ENCODE peak calls at places on chromosomes 13 and 19, in eight cellular contexts. One of them, this sample, is unnamed.

GRCh38 chr19:18289471-18290066 is 8.1 kb upstream of the JUND start:
- DNase-seq in uterus: no peak
- DNase-seq in endothelial cell: no peak
- DNase-seq in stimulated activated CD8-positive, alpha-beta memory T cell treated with anti-CD3 and anti-CD28 coated beads, Interleukin-4, amount 100 ng/mL, for 4 hours: no peak
- DNase-seq in psoas muscle: no peak
- DNase-seq in neural crest cell: no peak
- DNase-seq in activated CD8-positive, alpha-beta memory T cell treated with anti-CD3 and anti-CD28 coated beads for 48 hours: no peak
- DNase-seq in NCI-H2227 treated with DMSO at 0.1 percent for 48 hours: no peak
- DNase-seq in this sample: no peak

GRCh38 chr19:48896191-48896720 is 2.3 kb downstream of the TULP2 start:
- DNase-seq in uterus: peak; percentile 79
- DNase-seq in endothelial cell: no peak
- DNase-seq in stimulated activated CD8-positive, alpha-beta memory T cell treated with anti-CD3 and anti-CD28 coated beads, Interleukin-4, amount 100 ng/mL, for 4 hours: no peak
- DNase-seq in psoas muscle: peak; percentile 82
- DNase-seq in neural crest cell: peak; percentile 30
- DNase-seq in activated CD8-positive, alpha-beta memory T cell treated with anti-CD3 and anti-CD28 coated beads for 48 hours: no peak
- DNase-seq in NCI-H2227 treated with DMSO at 0.1 percent for 48 hours: no peak
- DNase-seq in this sample: no peak

GRCh38 chr19:48968179-48968661 is 3.1 kb downstream of the FTL start:
- DNase-seq in uterus: no peak
- DNase-seq in endothelial cell: no peak
- DNase-seq in stimulated activated CD8-positive, alpha-beta memory T cell treated with anti-CD3 and anti-CD28 coated beads, Interleukin-4, amount 100 ng/mL, for 4 hours: no peak
- DNase-seq in psoas muscle: no peak
- DNase-seq in neural crest cell: no peak
- DNase-seq in activated CD8-positive, alpha-beta memory T cell treated with anti-CD3 and anti-CD28 coated beads for 48 hours: no peak
- DNase-seq in NCI-H2227 treated with DMSO at 0.1 percent for 48 hours: no peak
- DNase-seq in this sample: no peak

GRCh38 chr13:29861694-29862110 is 11.3 kb upstream of the UBL3 start:
- DNase-seq in uterus: no peak
- DNase-seq in endothelial cell: no peak
- DNase-seq in stimulated activated CD8-positive, alpha-beta memory T cell treated with anti-CD3 and anti-CD28 coated beads, Interleukin-4, amount 100 ng/mL, for 4 hours: no peak
- DNase-seq in psoas muscle: no peak
- DNase-seq in neural crest cell: no peak
- DNase-seq in activated CD8-positive, alpha-beta memory T cell treated with anti-CD3 and anti-CD28 coated beads for 48 hours: no peak
- DNase-seq in NCI-H2227 treated with DMSO at 0.1 percent for 48 hours: no peak
- DNase-seq in this sample: peak; percentile 47

GRCh38 chr13:95607363-95607762 is 37.1 kb downstream of the DZIP1 start:
- DNase-seq in uterus: no peak
- DNase-seq in endothelial cell: no peak
- DNase-seq in stimulated activated CD8-positive, alpha-beta memory T cell treated with anti-CD3 and anti-CD28 coated beads, Interleukin-4, amount 100 ng/mL, for 4 hours: no peak
- DNase-seq in psoas muscle: no peak
- DNase-seq in neural crest cell: no peak
- DNase-seq in activated CD8-positive, alpha-beta memory T cell treated with anti-CD3 and anti-CD28 coated beads for 48 hours: no peak
- DNase-seq in NCI-H2227 treated with DMSO at 0.1 percent for 48 hours: no peak
- DNase-seq in this sample: no peak

GRCh38 chr19:43636121-43636683 is 3.4 kb downstream of the CADM4 start:
- DNase-seq in uterus: no peak
- DNase-seq in endothelial cell: no peak
- DNase-seq in stimulated activated CD8-positive, alpha-beta memory T cell treated with anti-CD3 and anti-CD28 coated beads, Interleukin-4, amount 100 ng/mL, for 4 hours: no peak
- DNase-seq in psoas muscle: no peak
- DNase-seq in neural crest cell: no peak
- DNase-seq in activated CD8-positive, alpha-beta memory T cell treated with anti-CD3 and anti-CD28 coated beads for 48 hours: no peak
- DNase-seq in NCI-H2227 treated with DMSO at 0.1 percent for 48 hours: no peak
- DNase-seq in this sample: no peak

GRCh38 chr19:38538386-38538785 is 79.4 kb downstream of the MAP4K1 start:
- DNase-seq in uterus: no peak
- DNase-seq in endothelial cell: no peak
- DNase-seq in stimulated activated CD8-positive, alpha-beta memory T cell treated with anti-CD3 and anti-CD28 coated beads, Interleukin-4, amount 100 ng/mL, for 4 hours: no peak
- DNase-seq in psoas muscle: no peak
- DNase-seq in neural crest cell: no peak
- DNase-seq in activated CD8-positive, alpha-beta memory T cell treated with anti-CD3 and anti-CD28 coated beads for 48 hours: no peak
- DNase-seq in NCI-H2227 treated with DMSO at 0.1 percent for 48 hours: no peak
- DNase-seq in this sample: no peak

GRCh38 chr19:45952691-45953505 is 20.8 kb downstream of the NOVA2 start:
- DNase-seq in uterus: no peak
- DNase-seq in endothelial cell: peak; percentile 68
- DNase-seq in stimulated activated CD8-positive, alpha-beta memory T cell treated with anti-CD3 and anti-CD28 coated beads, Interleukin-4, amount 100 ng/mL, for 4 hours: no peak
- DNase-seq in psoas muscle: peak; percentile 65
- DNase-seq in neural crest cell: peak; percentile 66
- DNase-seq in activated CD8-positive, alpha-beta memory T cell treated with anti-CD3 and anti-CD28 coated beads for 48 hours: peak; percentile 9
- DNase-seq in NCI-H2227 treated with DMSO at 0.1 percent for 48 hours: peak; percentile 65
- DNase-seq in this sample: peak; percentile 62

GRCh38 chr13:42174344-42175162 is 97.4 kb upstream of the AKAP11 start:
- DNase-seq in uterus: no peak
- DNase-seq in endothelial cell: no peak
- DNase-seq in stimulated activated CD8-positive, alpha-beta memory T cell treated with anti-CD3 and anti-CD28 coated beads, Interleukin-4, amount 100 ng/mL, for 4 hours: no peak
- DNase-seq in psoas muscle: no peak
- DNase-seq in neural crest cell: no peak
- DNase-seq in activated CD8-positive, alpha-beta memory T cell treated with anti-CD3 and anti-CD28 coated beads for 48 hours: no peak
- DNase-seq in NCI-H2227 treated with DMSO at 0.1 percent for 48 hours: no peak
- DNase-seq in this sample: peak; percentile 20

GRCh38 chr13:112705286-112705685 is 15.4 kb downstream of the ATP11A start:
- DNase-seq in uterus: peak; percentile 19
- DNase-seq in endothelial cell: no peak
- DNase-seq in stimulated activated CD8-positive, alpha-beta memory T cell treated with anti-CD3 and anti-CD28 coated beads, Interleukin-4, amount 100 ng/mL, for 4 hours: no peak
- DNase-seq in psoas muscle: peak; percentile 34
- DNase-seq in neural crest cell: no peak
- DNase-seq in activated CD8-positive, alpha-beta memory T cell treated with anti-CD3 and anti-CD28 coated beads for 48 hours: no peak
- DNase-seq in NCI-H2227 treated with DMSO at 0.1 percent for 48 hours: no peak
- DNase-seq in this sample: peak; percentile 27

GRCh38 chr13:110034031-110034430 is 247.6 kb upstream of the IRS2 start:
- DNase-seq in uterus: no peak
- DNase-seq in endothelial cell: no peak
- DNase-seq in stimulated activated CD8-positive, alpha-beta memory T cell treated with anti-CD3 and anti-CD28 coated beads, Interleukin-4, amount 100 ng/mL, for 4 hours: no peak
- DNase-seq in psoas muscle: no peak
- DNase-seq in neural crest cell: no peak
- DNase-seq in activated CD8-positive, alpha-beta memory T cell treated with anti-CD3 and anti-CD28 coated beads for 48 hours: no peak
- DNase-seq in NCI-H2227 treated with DMSO at 0.1 percent for 48 hours: no peak
- DNase-seq in this sample: no peak

GRCh38 chr13:51942189-51942588 is 69.1 kb downstream of the ATP7B start:
- DNase-seq in uterus: no peak
- DNase-seq in endothelial cell: no peak
- DNase-seq in stimulated activated CD8-positive, alpha-beta memory T cell treated with anti-CD3 and anti-CD28 coated beads, Interleukin-4, amount 100 ng/mL, for 4 hours: no peak
- DNase-seq in psoas muscle: no peak
- DNase-seq in neural crest cell: no peak
- DNase-seq in activated CD8-positive, alpha-beta memory T cell treated with anti-CD3 and anti-CD28 coated beads for 48 hours: no peak
- DNase-seq in NCI-H2227 treated with DMSO at 0.1 percent for 48 hours: no peak
- DNase-seq in this sample: no peak

GRCh38 chr19:3370728-3371591 is 4.6 kb downstream of the NFIC start:
- DNase-seq in uterus: no peak
- DNase-seq in endothelial cell: no peak
- DNase-seq in stimulated activated CD8-positive, alpha-beta memory T cell treated with anti-CD3 and anti-CD28 coated beads, Interleukin-4, amount 100 ng/mL, for 4 hours: no peak
- DNase-seq in psoas muscle: peak; percentile 56
- DNase-seq in neural crest cell: no peak
- DNase-seq in activated CD8-positive, alpha-beta memory T cell treated with anti-CD3 and anti-CD28 coated beads for 48 hours: no peak
- DNase-seq in NCI-H2227 treated with DMSO at 0.1 percent for 48 hours: no peak
- DNase-seq in this sample: no peak

GRCh38 chr13:108769213-108770070 is 140.0 kb downstream of the MYO16 start:
- DNase-seq in uterus: no peak
- DNase-seq in endothelial cell: no peak
- DNase-seq in stimulated activated CD8-positive, alpha-beta memory T cell treated with anti-CD3 and anti-CD28 coated beads, Interleukin-4, amount 100 ng/mL, for 4 hours: no peak
- DNase-seq in psoas muscle: no peak
- DNase-seq in neural crest cell: no peak
- DNase-seq in activated CD8-positive, alpha-beta memory T cell treated with anti-CD3 and anti-CD28 coated beads for 48 hours: no peak
- DNase-seq in NCI-H2227 treated with DMSO at 0.1 percent for 48 hours: no peak
- DNase-seq in this sample: no peak

GRCh38 chr13:76014618-76015315 is 378.6 kb downstream of the LMO7 start:
- DNase-seq in uterus: no peak
- DNase-seq in endothelial cell: no peak
- DNase-seq in stimulated activated CD8-positive, alpha-beta memory T cell treated with anti-CD3 and anti-CD28 coated beads, Interleukin-4, amount 100 ng/mL, for 4 hours: no peak
- DNase-seq in psoas muscle: no peak
- DNase-seq in neural crest cell: no peak
- DNase-seq in activated CD8-positive, alpha-beta memory T cell treated with anti-CD3 and anti-CD28 coated beads for 48 hours: no peak
- DNase-seq in NCI-H2227 treated with DMSO at 0.1 percent for 48 hours: no peak
- DNase-seq in this sample: no peak

GRCh38 chr13:45121421-45121820 is 1.1 kb downstream of the GTF2F2 start:
- DNase-seq in uterus: no peak
- DNase-seq in endothelial cell: no peak
- DNase-seq in stimulated activated CD8-positive, alpha-beta memory T cell treated with anti-CD3 and anti-CD28 coated beads, Interleukin-4, amount 100 ng/mL, for 4 hours: no peak
- DNase-seq in psoas muscle: no peak
- DNase-seq in neural crest cell: no peak
- DNase-seq in activated CD8-positive, alpha-beta memory T cell treated with anti-CD3 and anti-CD28 coated beads for 48 hours: no peak
- DNase-seq in NCI-H2227 treated with DMSO at 0.1 percent for 48 hours: no peak
- DNase-seq in this sample: no peak

GRCh38 chr13:52862358-52863206 is 14.1 kb upstream of the PCDH8 start:
- DNase-seq in uterus: no peak
- DNase-seq in endothelial cell: peak; percentile 72
- DNase-seq in stimulated activated CD8-positive, alpha-beta memory T cell treated with anti-CD3 and anti-CD28 coated beads, Interleukin-4, amount 100 ng/mL, for 4 hours: no peak
- DNase-seq in psoas muscle: no peak
- DNase-seq in neural crest cell: peak; percentile 52
- DNase-seq in activated CD8-positive, alpha-beta memory T cell treated with anti-CD3 and anti-CD28 coated beads for 48 hours: no peak
- DNase-seq in NCI-H2227 treated with DMSO at 0.1 percent for 48 hours: no peak
- DNase-seq in this sample: peak; percentile 57

GRCh38 chr19:50719566-50719965 is at the start of gene SHANK1:
- DNase-seq in uterus: no peak
- DNase-seq in endothelial cell: no peak
- DNase-seq in stimulated activated CD8-positive, alpha-beta memory T cell treated with anti-CD3 and anti-CD28 coated beads, Interleukin-4, amount 100 ng/mL, for 4 hours: no peak
- DNase-seq in psoas muscle: no peak
- DNase-seq in neural crest cell: no peak
- DNase-seq in activated CD8-positive, alpha-beta memory T cell treated with anti-CD3 and anti-CD28 coated beads for 48 hours: no peak
- DNase-seq in NCI-H2227 treated with DMSO at 0.1 percent for 48 hours: no peak
- DNase-seq in this sample: no peak

GRCh38 chr13:111484129-111484925 is 163.9 kb downstream of the TEX29 start:
- DNase-seq in uterus: no peak
- DNase-seq in endothelial cell: no peak
- DNase-seq in stimulated activated CD8-positive, alpha-beta memory T cell treated with anti-CD3 and anti-CD28 coated beads, Interleukin-4, amount 100 ng/mL, for 4 hours: no peak
- DNase-seq in psoas muscle: no peak
- DNase-seq in neural crest cell: no peak
- DNase-seq in activated CD8-positive, alpha-beta memory T cell treated with anti-CD3 and anti-CD28 coated beads for 48 hours: no peak
- DNase-seq in NCI-H2227 treated with DMSO at 0.1 percent for 48 hours: no peak
- DNase-seq in this sample: no peak

GRCh38 chr13:30108913-30109237 is 198.5 kb downstream of the KATNAL1 start:
- DNase-seq in uterus: no peak
- DNase-seq in endothelial cell: no peak
- DNase-seq in stimulated activated CD8-positive, alpha-beta memory T cell treated with anti-CD3 and anti-CD28 coated beads, Interleukin-4, amount 100 ng/mL, for 4 hours: no peak
- DNase-seq in psoas muscle: no peak
- DNase-seq in neural crest cell: no peak
- DNase-seq in activated CD8-positive, alpha-beta memory T cell treated with anti-CD3 and anti-CD28 coated beads for 48 hours: no peak
- DNase-seq in NCI-H2227 treated with DMSO at 0.1 percent for 48 hours: no peak
- DNase-seq in this sample: peak; percentile 87

GRCh38 chr19:46488551-46488950 is 7.1 kb downstream of the PNMA8B start:
- DNase-seq in uterus: no peak
- DNase-seq in endothelial cell: no peak
- DNase-seq in stimulated activated CD8-positive, alpha-beta memory T cell treated with anti-CD3 and anti-CD28 coated beads, Interleukin-4, amount 100 ng/mL, for 4 hours: no peak
- DNase-seq in psoas muscle: no peak
- DNase-seq in neural crest cell: no peak
- DNase-seq in activated CD8-positive, alpha-beta memory T cell treated with anti-CD3 and anti-CD28 coated beads for 48 hours: no peak
- DNase-seq in NCI-H2227 treated with DMSO at 0.1 percent for 48 hours: no peak
- DNase-seq in this sample: no peak

GRCh38 chr19:55305491-55305890 is 19.6 kb downstream of the TMEM150B start:
- DNase-seq in uterus: peak; percentile 46
- DNase-seq in endothelial cell: peak; percentile 60
- DNase-seq in stimulated activated CD8-positive, alpha-beta memory T cell treated with anti-CD3 and anti-CD28 coated beads, Interleukin-4, amount 100 ng/mL, for 4 hours: no peak
- DNase-seq in psoas muscle: peak; percentile 70
- DNase-seq in neural crest cell: no peak
- DNase-seq in activated CD8-positive, alpha-beta memory T cell treated with anti-CD3 and anti-CD28 coated beads for 48 hours: no peak
- DNase-seq in NCI-H2227 treated with DMSO at 0.1 percent for 48 hours: peak; percentile 49
- DNase-seq in this sample: peak; percentile 71

GRCh38 chr13:61414136-61414535 is 1.5 kb downstream of the PCDH20 start:
- DNase-seq in uterus: no peak
- DNase-seq in endothelial cell: no peak
- DNase-seq in stimulated activated CD8-positive, alpha-beta memory T cell treated with anti-CD3 and anti-CD28 coated beads, Interleukin-4, amount 100 ng/mL, for 4 hours: no peak
- DNase-seq in psoas muscle: no peak
- DNase-seq in neural crest cell: no peak
- DNase-seq in activated CD8-positive, alpha-beta memory T cell treated with anti-CD3 and anti-CD28 coated beads for 48 hours: no peak
- DNase-seq in NCI-H2227 treated with DMSO at 0.1 percent for 48 hours: no peak
- DNase-seq in this sample: no peak

GRCh38 chr19:31064486-31064885 is 284.8 kb downstream of the TSHZ3 start:
- DNase-seq in uterus: no peak
- DNase-seq in endothelial cell: no peak
- DNase-seq in stimulated activated CD8-positive, alpha-beta memory T cell treated with anti-CD3 and anti-CD28 coated beads, Interleukin-4, amount 100 ng/mL, for 4 hours: no peak
- DNase-seq in psoas muscle: no peak
- DNase-seq in neural crest cell: no peak
- DNase-seq in activated CD8-positive, alpha-beta memory T cell treated with anti-CD3 and anti-CD28 coated beads for 48 hours: no peak
- DNase-seq in NCI-H2227 treated with DMSO at 0.1 percent for 48 hours: no peak
- DNase-seq in this sample: no peak

GRCh38 chr19:49556412-49557398 is 23.7 kb downstream of the NOSIP start:
- DNase-seq in uterus: no peak
- DNase-seq in endothelial cell: no peak
- DNase-seq in stimulated activated CD8-positive, alpha-beta memory T cell treated with anti-CD3 and anti-CD28 coated beads, Interleukin-4, amount 100 ng/mL, for 4 hours: no peak
- DNase-seq in psoas muscle: no peak
- DNase-seq in neural crest cell: no peak
- DNase-seq in activated CD8-positive, alpha-beta memory T cell treated with anti-CD3 and anti-CD28 coated beads for 48 hours: no peak
- DNase-seq in NCI-H2227 treated with DMSO at 0.1 percent for 48 hours: no peak
- DNase-seq in this sample: no peak

GRCh38 chr19:3509566-3509989 is 3.5 kb downstream of the FZR1 start:
- DNase-seq in uterus: no peak
- DNase-seq in endothelial cell: no peak
- DNase-seq in stimulated activated CD8-positive, alpha-beta memory T cell treated with anti-CD3 and anti-CD28 coated beads, Interleukin-4, amount 100 ng/mL, for 4 hours: no peak
- DNase-seq in psoas muscle: no peak
- DNase-seq in neural crest cell: no peak
- DNase-seq in activated CD8-positive, alpha-beta memory T cell treated with anti-CD3 and anti-CD28 coated beads for 48 hours: no peak
- DNase-seq in NCI-H2227 treated with DMSO at 0.1 percent for 48 hours: no peak
- DNase-seq in this sample: no peak

GRCh38 chr19:8601796-8602195 is 8.7 kb downstream of the ADAMTS10 start:
- DNase-seq in uterus: no peak
- DNase-seq in endothelial cell: no peak
- DNase-seq in stimulated activated CD8-positive, alpha-beta memory T cell treated with anti-CD3 and anti-CD28 coated beads, Interleukin-4, amount 100 ng/mL, for 4 hours: no peak
- DNase-seq in psoas muscle: no peak
- DNase-seq in neural crest cell: no peak
- DNase-seq in activated CD8-positive, alpha-beta memory T cell treated with anti-CD3 and anti-CD28 coated beads for 48 hours: no peak
- DNase-seq in NCI-H2227 treated with DMSO at 0.1 percent for 48 hours: no peak
- DNase-seq in this sample: no peak

GRCh38 chr13:97072297-97072696 is 78.0 kb upstream of the OXGR1 start:
- DNase-seq in uterus: no peak
- DNase-seq in endothelial cell: no peak
- DNase-seq in stimulated activated CD8-positive, alpha-beta memory T cell treated with anti-CD3 and anti-CD28 coated beads, Interleukin-4, amount 100 ng/mL, for 4 hours: no peak
- DNase-seq in psoas muscle: no peak
- DNase-seq in neural crest cell: no peak
- DNase-seq in activated CD8-positive, alpha-beta memory T cell treated with anti-CD3 and anti-CD28 coated beads for 48 hours: no peak
- DNase-seq in NCI-H2227 treated with DMSO at 0.1 percent for 48 hours: no peak
- DNase-seq in this sample: no peak

GRCh38 chr13:83214452-83214851 is 667.8 kb downstream of the SLITRK1 start:
- DNase-seq in uterus: no peak
- DNase-seq in endothelial cell: no peak
- DNase-seq in stimulated activated CD8-positive, alpha-beta memory T cell treated with anti-CD3 and anti-CD28 coated beads, Interleukin-4, amount 100 ng/mL, for 4 hours: no peak
- DNase-seq in psoas muscle: no peak
- DNase-seq in neural crest cell: no peak
- DNase-seq in activated CD8-positive, alpha-beta memory T cell treated with anti-CD3 and anti-CD28 coated beads for 48 hours: no peak
- DNase-seq in NCI-H2227 treated with DMSO at 0.1 percent for 48 hours: no peak
- DNase-seq in this sample: no peak

GRCh38 chr19:6983448-6983847 is 37.8 kb downstream of the MBD3L2B start:
- DNase-seq in uterus: no peak
- DNase-seq in endothelial cell: no peak
- DNase-seq in stimulated activated CD8-positive, alpha-beta memory T cell treated with anti-CD3 and anti-CD28 coated beads, Interleukin-4, amount 100 ng/mL, for 4 hours: no peak
- DNase-seq in psoas muscle: no peak
- DNase-seq in neural crest cell: no peak
- DNase-seq in activated CD8-positive, alpha-beta memory T cell treated with anti-CD3 and anti-CD28 coated beads for 48 hours: no peak
- DNase-seq in NCI-H2227 treated with DMSO at 0.1 percent for 48 hours: no peak
- DNase-seq in this sample: no peak

GRCh38 chr19:33826521-33826920 is 29.9 kb downstream of the KCTD15 start:
- DNase-seq in uterus: no peak
- DNase-seq in endothelial cell: no peak
- DNase-seq in stimulated activated CD8-positive, alpha-beta memory T cell treated with anti-CD3 and anti-CD28 coated beads, Interleukin-4, amount 100 ng/mL, for 4 hours: no peak
- DNase-seq in psoas muscle: no peak
- DNase-seq in neural crest cell: no peak
- DNase-seq in activated CD8-positive, alpha-beta memory T cell treated with anti-CD3 and anti-CD28 coated beads for 48 hours: no peak
- DNase-seq in NCI-H2227 treated with DMSO at 0.1 percent for 48 hours: no peak
- DNase-seq in this sample: no peak

GRCh38 chr13:44304433-44304725 is 69.2 kb upstream of the SERP2 start:
- DNase-seq in uterus: no peak
- DNase-seq in endothelial cell: no peak
- DNase-seq in stimulated activated CD8-positive, alpha-beta memory T cell treated with anti-CD3 and anti-CD28 coated beads, Interleukin-4, amount 100 ng/mL, for 4 hours: no peak
- DNase-seq in psoas muscle: no peak
- DNase-seq in neural crest cell: no peak
- DNase-seq in activated CD8-positive, alpha-beta memory T cell treated with anti-CD3 and anti-CD28 coated beads for 48 hours: no peak
- DNase-seq in NCI-H2227 treated with DMSO at 0.1 percent for 48 hours: no peak
- DNase-seq in this sample: no peak

GRCh38 chr19:18304194-18304495 is 18.7 kb downstream of the LSM4 start:
- DNase-seq in uterus: no peak
- DNase-seq in endothelial cell: no peak
- DNase-seq in stimulated activated CD8-positive, alpha-beta memory T cell treated with anti-CD3 and anti-CD28 coated beads, Interleukin-4, amount 100 ng/mL, for 4 hours: no peak
- DNase-seq in psoas muscle: peak; percentile 81
- DNase-seq in neural crest cell: no peak
- DNase-seq in activated CD8-positive, alpha-beta memory T cell treated with anti-CD3 and anti-CD28 coated beads for 48 hours: no peak
- DNase-seq in NCI-H2227 treated with DMSO at 0.1 percent for 48 hours: peak; percentile 64
- DNase-seq in this sample: no peak